ENCODE peak calls at places on chromosomes 13 and 19, in four cellular contexts. K is neural progenitor cell, H is HCT116, M is hepatocyte. A is an unnamed sample.

GRCh38 chr13:110244096-110244830 is 62.7 kb downstream of the COL4A1 start:
- DNase-seq in M (no peak), K (no peak), H (no peak), A (no peak)

GRCh38 chr13:50358221-50358620 is 343.0 kb downstream of the KCNRG start:
- DNase-seq in K (no peak), M (no peak), H (no peak), A (peak; percentile 3)

GRCh38 chr13:94860981-94861407 is 148.6 kb upstream of the SOX21 start:
- DNase-seq in H (no peak), K (no peak), M (no peak), A (peak; percentile 31)

GRCh38 chr13:19782049-19782726 is 557 bp downstream of the PSPC1 start:
- DNase-seq in M (peak; percentile 66), H (no peak), K (peak; percentile 58), A (peak; percentile 26)

GRCh38 chr13:48840366-48840765 is 135.3 kb upstream of the FNDC3A start:
- DNase-seq in M (no peak), K (no peak), H (no peak), A (no peak)

GRCh38 chr19:28289294-28290063 is 923.5 kb downstream of the UQCRFS1 start:
- DNase-seq in H (no peak), K (no peak), M (peak; percentile 49), A (no peak)

GRCh38 chr19:53868091-53868891 is 608 bp downstream of the MYADM start:
- DNase-seq in M (peak; percentile 80), H (no peak), K (peak; percentile 73), A (peak; percentile 69)

GRCh38 chr13:113397606-113398425 is 33.9 kb upstream of the GRTP1 start:
- DNase-seq in M (no peak), H (no peak), K (no peak), A (no peak)

GRCh38 chr13:67231481-67231940 is 1.4 kb upstream of the PCDH9 start:
- DNase-seq in K (peak; percentile 43), M (no peak), H (no peak), A (no peak)

GRCh38 chr19:13615890-13616289 is 109.6 kb upstream of the CACNA1A start:
- DNase-seq in M (no peak), H (no peak), K (no peak), A (no peak)

GRCh38 chr19:1235625-1236538 is 1.9 kb downstream of the CBARP start:
- DNase-seq in H (no peak), M (no peak), K (no peak), A (peak; percentile 45)

GRCh38 chr19:1237754-1238372 is at the start of gene CBARP:
- DNase-seq in H (no peak), K (peak; percentile 89), M (peak; percentile 84), A (peak; percentile 35)

GRCh38 chr19:1238373-1239303 is 833 bp upstream of the CBARP start:
- DNase-seq in K (no peak), M (no peak), H (no peak), A (no peak)

GRCh38 chr19:1236566-1236965 is 1.2 kb downstream of the CBARP start:
- DNase-seq in H (no peak), M (no peak), K (peak; percentile 68), A (no peak)

GRCh38 chr19:1237027-1237659 is 662 bp downstream of the CBARP start:
- DNase-seq in K (peak; percentile 54), M (peak; percentile 59), H (no peak), A (no peak)
- TF ChIP-seq EZH2 in K (no peak), M (no peak), H (no peak), A (no peak)

GRCh38 chr19:35644987-35645679 is 3.0 kb upstream of the COX6B1 start:
- DNase-seq in M (peak; percentile 84), H (peak; percentile 56), K (peak; percentile 96), A (peak; percentile 56)
- TF ChIP-seq EZH2 in M (no peak), H (no peak), K (no peak), A (no peak)

GRCh38 chr19:18224525-18225354 is 1.5 kb downstream of the PDE4C start:
- DNase-seq in H (peak; percentile 99), K (peak; percentile 99), M (peak; percentile 98), A (peak; percentile 99)
- TF ChIP-seq EZH2 in H (no peak), K (peak; percentile 90), M (no peak), A (no peak)

GRCh38 chr19:41928221-41928683 is at the start of gene ERFL:
- DNase-seq in K (peak; percentile 52), H (no peak), M (no peak), A (no peak)

GRCh38 chr19:41930322-41930722 is 2.1 kb upstream of the ERFL start:
- DNase-seq in H (no peak), M (no peak), K (no peak), A (no peak)

GRCh38 chr19:41928754-41929535 is 696 bp upstream of the ERFL start:
- DNase-seq in K (peak; percentile 37), M (no peak), H (no peak), A (no peak)

GRCh38 chr19:41930926-41931592 is 2.8 kb upstream of the ERFL start:
- DNase-seq in M (no peak), K (peak; percentile 51), H (no peak), A (no peak)

DNA sequence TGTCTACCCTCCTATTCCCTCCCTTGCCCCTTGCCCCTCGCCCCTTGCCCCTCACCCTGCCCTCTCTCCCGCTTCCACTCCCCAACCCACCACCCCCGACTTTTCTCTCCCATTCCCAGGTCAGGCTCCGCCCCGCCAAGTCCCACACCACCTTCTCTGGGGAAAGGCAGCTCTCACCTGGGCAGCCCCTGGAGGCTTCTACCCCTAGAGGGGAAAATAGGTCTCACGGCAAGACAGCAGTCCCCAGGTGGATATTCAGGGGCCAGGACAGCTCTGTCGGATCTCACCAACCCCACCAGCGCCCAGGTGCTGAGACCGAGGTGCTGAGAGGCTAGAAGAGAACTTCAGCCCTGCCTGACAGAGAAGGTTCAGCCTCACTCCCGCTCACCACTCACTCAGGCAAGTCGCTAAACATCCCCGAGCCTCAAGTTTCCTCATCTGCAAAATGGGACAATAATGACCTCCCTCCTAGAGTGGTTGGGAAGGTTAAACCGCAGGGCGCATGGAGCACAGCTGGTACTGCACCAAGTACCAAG is 1.4 kb upstream of the ERFL start:
- DNase-seq in M (no peak), K (no peak), H (no peak), A (no peak)
- TF ChIP-seq EZH2 in M (peak; percentile 54), K (peak; percentile 76), H (no peak), A (no peak)

GRCh38 chr13:23902975-23903905 is 5.9 kb upstream of the C1QTNF9B start:
- DNase-seq in M (peak; percentile 6), H (no peak), K (peak; percentile 52), A (no peak)
- TF ChIP-seq EZH2 in M (peak; percentile 34), H (no peak), K (no peak), A (no peak)

A was measured in PC-3.